ENCODE peak calls at places on chromosomes 5 and 9, in eight cellular contexts. One of them, this sample, is unnamed.

GRCh38 chr5:90590-91547 is 1.1 kb upstream of the PLEKHG4B start:
- DNase-seq in heart right ventricle: no peak
- DNase-seq in heart left ventricle: no peak
- DNase-seq in adipocyte: peak; percentile 21
- DNase-seq in fibroblast of mammary gland: peak; percentile 6
- DNase-seq in mucosa of descending colon: no peak
- DNase-seq in astrocyte: peak; percentile 16
- DNase-seq in IMR-90: no peak
- DNase-seq in this sample: no peak

GRCh38 chr5:143887901-143888648 is 76.1 kb downstream of the HMHB1 start:
- DNase-seq in heart left ventricle: no peak
- DNase-seq in IMR-90: peak; percentile 75
- DNase-seq in astrocyte: peak; percentile 86
- DNase-seq in fibroblast of mammary gland: peak; percentile 90
- DNase-seq in adipocyte: peak; percentile 55
- DNase-seq in mucosa of descending colon: no peak
- DNase-seq in heart right ventricle: no peak
- DNase-seq in this sample: no peak

GRCh38 chr9:69443178-69443577 is 118.2 kb downstream of the ENTREP1 start:
- DNase-seq in fibroblast of mammary gland: no peak
- DNase-seq in heart left ventricle: no peak
- DNase-seq in heart right ventricle: no peak
- DNase-seq in astrocyte: no peak
- DNase-seq in adipocyte: no peak
- DNase-seq in mucosa of descending colon: no peak
- DNase-seq in IMR-90: no peak
- DNase-seq in this sample: no peak

GRCh38 chr5:2207109-2207399 is 324.3 kb upstream of the IRX4 start:
- DNase-seq in adipocyte: no peak
- DNase-seq in heart right ventricle: no peak
- DNase-seq in IMR-90: no peak
- DNase-seq in fibroblast of mammary gland: no peak
- DNase-seq in mucosa of descending colon: no peak
- DNase-seq in heart left ventricle: no peak
- DNase-seq in astrocyte: no peak
- DNase-seq in this sample: no peak

GRCh38 chr5:135534609-135535419 is 950 bp downstream of the NEUROG1 start:
- DNase-seq in astrocyte: no peak
- DNase-seq in mucosa of descending colon: no peak
- DNase-seq in heart right ventricle: no peak
- DNase-seq in adipocyte: no peak
- DNase-seq in IMR-90: no peak
- DNase-seq in heart left ventricle: no peak
- DNase-seq in fibroblast of mammary gland: peak; percentile 7
- DNase-seq in this sample: no peak

GRCh38 chr5:56917534-56917933 is 8.1 kb downstream of the SETD9 start:
- DNase-seq in heart right ventricle: peak; percentile 56
- DNase-seq in mucosa of descending colon: no peak
- DNase-seq in heart left ventricle: peak; percentile 62
- DNase-seq in astrocyte: no peak
- DNase-seq in adipocyte: no peak
- DNase-seq in IMR-90: no peak
- DNase-seq in fibroblast of mammary gland: no peak
- DNase-seq in this sample: no peak

GRCh38 chr9:107710988-107711387 is 221.4 kb upstream of the KLF4 start:
- DNase-seq in adipocyte: no peak
- DNase-seq in IMR-90: no peak
- DNase-seq in fibroblast of mammary gland: no peak
- DNase-seq in heart left ventricle: no peak
- DNase-seq in mucosa of descending colon: no peak
- DNase-seq in astrocyte: no peak
- DNase-seq in heart right ventricle: no peak
- DNase-seq in this sample: no peak

GRCh38 chr9:72755836-72756235 is 197.0 kb downstream of the ALDH1A1 start:
- DNase-seq in heart left ventricle: no peak
- DNase-seq in fibroblast of mammary gland: no peak
- DNase-seq in heart right ventricle: no peak
- DNase-seq in astrocyte: no peak
- DNase-seq in IMR-90: no peak
- DNase-seq in mucosa of descending colon: no peak
- DNase-seq in adipocyte: no peak
- DNase-seq in this sample: no peak

GRCh38 chr5:2776338-2777302 is 25.1 kb upstream of the IRX2 start:
- DNase-seq in adipocyte: no peak
- DNase-seq in mucosa of descending colon: no peak
- DNase-seq in heart right ventricle: no peak
- DNase-seq in fibroblast of mammary gland: no peak
- DNase-seq in astrocyte: no peak
- DNase-seq in IMR-90: no peak
- DNase-seq in heart left ventricle: no peak
- DNase-seq in this sample: no peak

GRCh38 chr9:112169368-112169767 is 5.7 kb downstream of the SUSD1 start:
- DNase-seq in adipocyte: no peak
- DNase-seq in astrocyte: no peak
- DNase-seq in heart right ventricle: no peak
- DNase-seq in fibroblast of mammary gland: no peak
- DNase-seq in IMR-90: no peak
- DNase-seq in mucosa of descending colon: peak; percentile 68
- DNase-seq in heart left ventricle: no peak
- DNase-seq in this sample: no peak

GRCh38 chr9:14212116-14212515 is 101.8 kb downstream of the NFIB start:
- DNase-seq in heart left ventricle: no peak
- DNase-seq in adipocyte: peak; percentile 27
- DNase-seq in IMR-90: peak; percentile 73
- DNase-seq in fibroblast of mammary gland: peak; percentile 78
- DNase-seq in heart right ventricle: no peak
- DNase-seq in astrocyte: peak; percentile 83
- DNase-seq in mucosa of descending colon: no peak
- DNase-seq in this sample: no peak

GRCh38 chr9:105173306-105173705 is 71.1 kb upstream of the SLC44A1 start:
- DNase-seq in fibroblast of mammary gland: no peak
- DNase-seq in astrocyte: no peak
- DNase-seq in adipocyte: no peak
- DNase-seq in heart right ventricle: no peak
- DNase-seq in IMR-90: no peak
- DNase-seq in mucosa of descending colon: no peak
- DNase-seq in heart left ventricle: no peak
- DNase-seq in this sample: no peak

GRCh38 chr5:169200086-169200778 is 100.7 kb downstream of the SLIT3 start:
- DNase-seq in IMR-90: no peak
- DNase-seq in adipocyte: no peak
- DNase-seq in astrocyte: no peak
- DNase-seq in heart right ventricle: no peak
- DNase-seq in mucosa of descending colon: no peak
- DNase-seq in fibroblast of mammary gland: no peak
- DNase-seq in heart left ventricle: no peak
- DNase-seq in this sample: no peak

GRCh38 chr9:116789097-116789496 is 102.0 kb downstream of the TRIM32 start:
- DNase-seq in mucosa of descending colon: no peak
- DNase-seq in adipocyte: no peak
- DNase-seq in fibroblast of mammary gland: no peak
- DNase-seq in heart left ventricle: no peak
- DNase-seq in IMR-90: no peak
- DNase-seq in heart right ventricle: no peak
- DNase-seq in astrocyte: no peak
- DNase-seq in this sample: no peak

GRCh38 chr9:130199605-130200004 is 27.4 kb downstream of the NCS1 start:
- DNase-seq in heart left ventricle: no peak
- DNase-seq in fibroblast of mammary gland: peak; percentile 39
- DNase-seq in adipocyte: no peak
- DNase-seq in astrocyte: peak; percentile 95
- DNase-seq in IMR-90: peak; percentile 87
- DNase-seq in mucosa of descending colon: no peak
- DNase-seq in heart right ventricle: no peak
- DNase-seq in this sample: no peak

GRCh38 chr9:32672478-32672877 is 37.0 kb upstream of the TAF1L start:
- DNase-seq in IMR-90: peak; percentile 79
- DNase-seq in mucosa of descending colon: no peak
- DNase-seq in adipocyte: peak; percentile 30
- DNase-seq in astrocyte: peak; percentile 99
- DNase-seq in fibroblast of mammary gland: peak; percentile 93
- DNase-seq in heart left ventricle: no peak
- DNase-seq in heart right ventricle: no peak
- DNase-seq in this sample: no peak

GRCh38 chr5:102781359-102781758 is 26.3 kb downstream of the PAM start:
- DNase-seq in heart left ventricle: no peak
- DNase-seq in IMR-90: no peak
- DNase-seq in fibroblast of mammary gland: no peak
- DNase-seq in heart right ventricle: no peak
- DNase-seq in mucosa of descending colon: no peak
- DNase-seq in adipocyte: no peak
- DNase-seq in astrocyte: no peak
- DNase-seq in this sample: no peak

GRCh38 chr9:3001311-3001710 is 157.4 kb upstream of the PUM3 start:
- DNase-seq in astrocyte: no peak
- DNase-seq in fibroblast of mammary gland: no peak
- DNase-seq in mucosa of descending colon: no peak
- DNase-seq in heart left ventricle: no peak
- DNase-seq in adipocyte: no peak
- DNase-seq in heart right ventricle: no peak
- DNase-seq in IMR-90: no peak
- DNase-seq in this sample: no peak

GRCh38 chr9:21017092-21017491 is 14.3 kb downstream of the HACD4 start:
- DNase-seq in mucosa of descending colon: no peak
- DNase-seq in fibroblast of mammary gland: peak; percentile 90
- DNase-seq in astrocyte: peak; percentile 56
- DNase-seq in heart right ventricle: no peak
- DNase-seq in adipocyte: peak; percentile 49
- DNase-seq in IMR-90: peak; percentile 94
- DNase-seq in heart left ventricle: no peak
- DNase-seq in this sample: no peak

GRCh38 chr9:87530716-87531115 is 33.0 kb downstream of the DAPK1 start:
- DNase-seq in heart left ventricle: no peak
- DNase-seq in heart right ventricle: no peak
- DNase-seq in IMR-90: no peak
- DNase-seq in mucosa of descending colon: no peak
- DNase-seq in astrocyte: no peak
- DNase-seq in fibroblast of mammary gland: no peak
- DNase-seq in adipocyte: no peak
- DNase-seq in this sample: no peak

GRCh38 chr9:27183701-27184100 is 74.7 kb downstream of the TEK start:
- DNase-seq in heart left ventricle: no peak
- DNase-seq in heart right ventricle: no peak
- DNase-seq in astrocyte: peak; percentile 21
- DNase-seq in mucosa of descending colon: no peak
- DNase-seq in fibroblast of mammary gland: peak; percentile 69
- DNase-seq in IMR-90: peak; percentile 50
- DNase-seq in adipocyte: no peak
- DNase-seq in this sample: no peak

GRCh38 chr9:18710089-18710488 is 236.1 kb downstream of the ADAMTSL1 start:
- DNase-seq in adipocyte: peak; percentile 62
- DNase-seq in heart left ventricle: no peak
- DNase-seq in astrocyte: peak; percentile 60
- DNase-seq in mucosa of descending colon: no peak
- DNase-seq in fibroblast of mammary gland: peak; percentile 43
- DNase-seq in heart right ventricle: no peak
- DNase-seq in IMR-90: peak; percentile 6
- DNase-seq in this sample: no peak

GRCh38 chr5:14316471-14316870 is 173.3 kb downstream of the TRIO start:
- DNase-seq in IMR-90: peak; percentile 66
- DNase-seq in astrocyte: no peak
- DNase-seq in fibroblast of mammary gland: no peak
- DNase-seq in mucosa of descending colon: peak; percentile 52
- DNase-seq in heart right ventricle: no peak
- DNase-seq in adipocyte: no peak
- DNase-seq in heart left ventricle: no peak
- DNase-seq in this sample: no peak

GRCh38 chr5:28286566-28286965 is 1248.2 kb upstream of the CDH9 start:
- DNase-seq in heart right ventricle: no peak
- DNase-seq in IMR-90: no peak
- DNase-seq in adipocyte: no peak
- DNase-seq in astrocyte: no peak
- DNase-seq in fibroblast of mammary gland: no peak
- DNase-seq in heart left ventricle: no peak
- DNase-seq in mucosa of descending colon: no peak
- DNase-seq in this sample: no peak
- H3K4me3 ChIP-seq in heart right ventricle: no peak overlapping the region
- H3K4me3 ChIP-seq in IMR-90: no peak overlapping the region
- H3K4me3 ChIP-seq in adipocyte: no peak overlapping the region
- H3K4me3 ChIP-seq in astrocyte: no peak overlapping the region
- H3K4me3 ChIP-seq in fibroblast of mammary gland: no peak overlapping the region
- H3K4me3 ChIP-seq in heart left ventricle: no peak overlapping the region
- H3K4me3 ChIP-seq in mucosa of descending colon: no peak overlapping the region
- H3K4me3 ChIP-seq in this sample: no peak overlapping the region

GRCh38 chr9:706073-706472 is 135.4 kb upstream of the DMRT1 start:
- DNase-seq in astrocyte: no peak
- DNase-seq in fibroblast of mammary gland: no peak
- DNase-seq in mucosa of descending colon: no peak
- DNase-seq in adipocyte: no peak
- DNase-seq in IMR-90: no peak
- DNase-seq in heart right ventricle: no peak
- DNase-seq in heart left ventricle: no peak
- DNase-seq in this sample: no peak
- H3K4me3 ChIP-seq in astrocyte: peak overlapping the region; percentile 64
- H3K4me3 ChIP-seq in fibroblast of mammary gland: no peak overlapping the region
- H3K4me3 ChIP-seq in mucosa of descending colon: no peak overlapping the region
- H3K4me3 ChIP-seq in adipocyte: peak overlapping the region; percentile 81
- H3K4me3 ChIP-seq in IMR-90: no peak overlapping the region
- H3K4me3 ChIP-seq in heart right ventricle: peak overlapping the region; percentile 60
- H3K4me3 ChIP-seq in heart left ventricle: peak overlapping the region; percentile 50
- H3K4me3 ChIP-seq in this sample: peak overlapping the region; percentile 45

DNA sequence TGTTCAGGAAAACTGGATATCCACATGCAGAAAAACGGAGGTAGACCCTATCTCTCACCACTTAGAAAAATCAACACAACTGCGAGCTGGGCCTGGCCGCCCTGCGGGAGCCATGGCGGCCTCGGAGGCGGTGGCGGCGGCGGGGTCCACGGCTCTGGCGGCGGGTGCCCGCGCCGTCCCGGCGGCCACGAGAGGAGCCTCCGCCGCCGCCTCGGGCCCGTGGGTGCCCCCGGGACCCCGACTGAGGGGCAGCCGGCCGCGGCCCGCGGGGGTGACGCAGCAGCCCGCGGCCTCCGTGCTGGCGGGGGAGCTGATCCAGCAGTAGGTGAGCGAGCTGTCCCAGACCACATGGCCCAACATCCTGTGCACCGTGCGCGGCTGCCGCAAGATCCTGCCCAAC is 25.3 kb downstream of the FANCC start:
- DNase-seq in heart left ventricle: no peak
- DNase-seq in fibroblast of mammary gland: no peak
- DNase-seq in astrocyte: no peak
- DNase-seq in IMR-90: no peak
- DNase-seq in mucosa of descending colon: no peak
- DNase-seq in heart right ventricle: no peak
- DNase-seq in adipocyte: no peak
- DNase-seq in this sample: no peak
- H3K4me3 ChIP-seq in heart left ventricle: no peak overlapping the region
- H3K4me3 ChIP-seq in fibroblast of mammary gland: no peak overlapping the region
- H3K4me3 ChIP-seq in astrocyte: no peak overlapping the region
- H3K4me3 ChIP-seq in IMR-90: no peak overlapping the region
- H3K4me3 ChIP-seq in mucosa of descending colon: no peak overlapping the region
- H3K4me3 ChIP-seq in heart right ventricle: no peak overlapping the region
- H3K4me3 ChIP-seq in adipocyte: no peak overlapping the region
- H3K4me3 ChIP-seq in this sample: no peak overlapping the region

DNA sequence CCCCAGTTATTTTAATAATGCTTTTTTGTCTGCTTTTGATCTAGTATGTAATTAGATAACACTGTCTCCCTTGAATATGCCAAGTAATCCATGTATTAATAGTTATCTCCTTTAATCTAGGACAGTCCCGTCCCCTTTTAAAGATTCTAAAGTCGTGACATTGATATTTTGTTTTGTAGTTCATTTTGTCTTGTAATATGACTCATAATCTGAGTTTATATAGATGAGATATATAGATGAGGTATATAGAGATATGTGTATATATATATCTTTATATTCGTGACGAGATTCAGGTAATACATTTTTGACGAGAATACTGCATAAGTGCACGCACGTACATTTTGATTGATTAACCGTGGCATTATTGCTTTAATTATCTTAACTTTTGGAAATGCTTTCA is 1.6 kb downstream of the SREK1 start:
- DNase-seq in IMR-90: no peak
- DNase-seq in adipocyte: no peak
- DNase-seq in heart right ventricle: no peak
- DNase-seq in fibroblast of mammary gland: no peak
- DNase-seq in astrocyte: no peak
- DNase-seq in heart left ventricle: no peak
- DNase-seq in mucosa of descending colon: no peak
- DNase-seq in this sample: no peak
- H3K4me3 ChIP-seq in IMR-90: peak overlapping the region; percentile 93
- H3K4me3 ChIP-seq in adipocyte: peak overlapping the region; percentile 90
- H3K4me3 ChIP-seq in heart right ventricle: peak overlapping the region; percentile 85
- H3K4me3 ChIP-seq in fibroblast of mammary gland: peak overlapping the region; percentile 96
- H3K4me3 ChIP-seq in astrocyte: peak overlapping the region; percentile 96
- H3K4me3 ChIP-seq in heart left ventricle: peak overlapping the region; percentile 95
- H3K4me3 ChIP-seq in mucosa of descending colon: no peak overlapping the region
- H3K4me3 ChIP-seq in this sample: peak overlapping the region; percentile 92

This sample was measured in uterus.